ENCODE peak calls at places on chromosomes 7 and 10, in four cellular contexts. T, E, X and H are unnamed samples.

GRCh38 chr10:10528563-10528910 is 489.1 kb upstream of the CELF2 start:
- DNase-seq in X (no peak), E (peak; percentile 70), T (no peak), H (no peak)

GRCh38 chr10:112783653-112784426 is 166.2 kb upstream of the TCF7L2 start:
- DNase-seq in E (no peak), X (no peak), T (no peak), H (peak; percentile 85)

GRCh38 chr7:78388982-78389381 is 590.4 kb downstream of the PHTF2 start:
- DNase-seq in X (no peak), T (no peak), E (no peak), H (no peak)

GRCh38 chr10:122141821-122142651 is 129.1 kb upstream of the BTBD16 start:
- DNase-seq in E (peak; percentile 63), X (peak; percentile 54), T (no peak), H (peak; percentile 58)

GRCh38 chr10:90289037-90289436 is 568.8 kb downstream of the HTR7 start:
- DNase-seq in X (no peak), E (peak; percentile 46), T (no peak), H (no peak)

GRCh38 chr7:73577627-73578341 is 595 bp downstream of the TBL2 start:
- DNase-seq in T (no peak), E (no peak), X (no peak), H (no peak)

GRCh38 chr10:6065845-6066244 is 3.7 kb upstream of the IL2RA start:
- DNase-seq in T (no peak), E (no peak), X (no peak), H (no peak)

GRCh38 chr7:126443951-126444350 is 808.8 kb downstream of the GRM8 start:
- DNase-seq in X (no peak), E (no peak), T (no peak), H (no peak)

GRCh38 chr10:97320480-97321031 is 1.5 kb downstream of the FRAT1 start:
- DNase-seq in T (peak; percentile 25), X (no peak), E (no peak), H (peak; percentile 7)

GRCh38 chr10:114483575-114483974 is 79.3 kb upstream of the AFAP1L2 start:
- DNase-seq in T (no peak), E (no peak), X (no peak), H (peak; percentile 74)

GRCh38 chr10:114487815-114488536 is 83.7 kb upstream of the AFAP1L2 start:
- DNase-seq in E (peak; percentile 45), T (no peak), X (no peak), H (no peak)

GRCh38 chr10:114486938-114487814 is 82.9 kb upstream of the AFAP1L2 start:
- DNase-seq in X (no peak), T (no peak), E (peak; percentile 84), H (peak; percentile 27)

GRCh38 chr10:114482915-114483314 is 78.6 kb upstream of the AFAP1L2 start:
- DNase-seq in T (no peak), E (no peak), X (peak; percentile 67), H (peak; percentile 56)

DNA sequence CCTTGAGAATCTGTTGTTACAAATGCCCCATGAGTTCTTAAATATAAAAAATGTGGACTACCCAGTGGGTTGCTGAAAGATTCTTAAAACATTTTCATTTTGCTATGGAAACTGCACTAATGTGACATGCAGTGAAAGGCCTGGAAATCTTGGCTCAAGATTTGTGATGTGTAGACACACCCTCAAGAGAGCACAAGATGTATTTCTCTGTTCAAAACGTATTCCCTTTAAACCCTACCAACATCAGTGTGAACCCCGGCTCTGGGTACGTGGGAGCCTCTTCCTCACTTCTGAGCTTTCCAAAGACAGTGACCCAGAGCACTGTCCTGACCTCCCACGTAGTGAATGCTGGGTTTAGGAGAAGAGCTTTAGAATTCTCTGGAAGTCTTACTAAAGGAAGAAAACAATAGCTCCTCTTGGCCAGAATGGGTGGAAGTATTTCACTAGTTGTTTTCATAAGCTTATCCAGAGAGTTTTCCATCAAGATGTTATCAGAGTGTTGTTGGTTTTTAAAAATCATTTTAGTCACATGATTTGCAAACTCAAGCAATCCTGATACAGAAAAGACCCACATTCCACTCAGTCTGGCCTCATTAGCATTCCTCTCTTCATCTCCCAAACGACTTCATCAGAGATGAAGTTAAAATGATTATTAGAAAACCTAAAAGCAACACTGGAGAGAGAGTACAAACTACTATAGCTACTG is 81.5 kb upstream of the AFAP1L2 start:
- DNase-seq in X (no peak), T (no peak), E (no peak), H (no peak)
- H3K4me1 ChIP-seq in X (no peaks in the 10 kb centered on the region), T (peaks cover 14% of the 10 kb centered on the region), E (no peaks in the 10 kb centered on the region), H (peaks cover 75% of the 10 kb centered on the region)

DNA sequence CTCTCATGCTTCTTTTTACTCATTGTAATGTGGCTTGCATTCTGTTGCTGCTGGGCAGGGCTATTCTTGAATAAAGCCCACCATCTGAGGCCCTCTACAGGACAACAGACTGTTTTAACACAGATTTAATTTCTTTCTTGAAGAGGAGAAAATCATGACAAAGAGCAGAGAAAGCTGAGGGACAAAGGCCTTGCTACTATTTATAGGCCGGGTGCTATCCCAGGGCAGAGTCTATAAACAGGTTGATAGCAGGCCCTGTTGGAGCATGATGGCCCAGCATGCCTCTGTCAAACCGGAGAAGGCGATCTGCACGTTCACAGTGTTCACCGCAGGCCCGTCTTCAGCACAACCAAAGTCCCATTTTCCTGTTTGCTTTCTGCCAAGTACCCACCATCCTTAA is 3.0 kb downstream of the VIPR2 start:
- DNase-seq in E (no peak), X (no peak), T (no peak), H (no peak)
- TF ChIP-seq CTCF in E (no peak), X (no peak), T (no peak), H (no peak)

GRCh38 chr10:82037076-82037475 is 162.1 kb downstream of the NRG3 start:
- DNase-seq in E (no peak), T (no peak), X (no peak), H (peak; percentile 58)

GRCh38 chr10:82041018-82041417 is 166.0 kb downstream of the NRG3 start:
- DNase-seq in T (no peak), E (no peak), X (no peak), H (no peak)

DNA sequence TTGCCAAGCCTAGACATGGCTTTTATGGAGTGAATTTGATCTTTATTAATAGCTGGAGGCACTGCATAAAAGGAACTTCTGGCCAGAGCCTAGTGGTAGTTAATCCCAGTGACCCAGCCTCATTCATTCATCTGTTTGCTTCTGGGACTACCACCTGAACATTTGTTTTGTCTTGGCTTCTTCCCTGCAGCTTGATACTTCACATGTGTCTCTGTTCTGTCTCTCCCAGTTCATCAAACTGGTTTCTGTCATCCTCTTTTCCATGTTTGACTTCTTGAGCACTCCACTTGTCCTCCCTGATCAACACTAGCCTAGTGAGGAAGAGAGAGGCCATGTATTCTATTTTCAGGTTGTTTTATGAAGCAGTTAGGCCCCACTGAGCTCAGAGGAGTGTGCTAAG is 163.6 kb downstream of the NRG3 start:
- DNase-seq in E (no peak), X (no peak), T (no peak), H (no peak)
- H3K9me3 ChIP-seq in E (peaks cover 10% of the 10 kb centered on the region), X (no peaks in the 10 kb centered on the region), T (no peaks in the 10 kb centered on the region), H (no peaks in the 10 kb centered on the region)

GRCh38 chr10:74174533-74174932 is 23.5 kb downstream of the ADK start:
- DNase-seq in E (no peak), X (no peak), T (no peak), H (no peak)

GRCh38 chr10:74175510-74176379 is 24.7 kb downstream of the ADK start:
- DNase-seq in E (no peak), T (no peak), X (no peak), H (no peak)

GRCh38 chr10:74176380-74177139 is 25.5 kb downstream of the ADK start:
- DNase-seq in T (peak; percentile 96), X (peak; percentile 96), E (peak; percentile 92), H (peak; percentile 96)

GRCh38 chr10:74167443-74167842 is 16.4 kb downstream of the ADK start:
- DNase-seq in T (no peak), X (no peak), E (no peak), H (no peak)

GRCh38 chr10:74171625-74172024 is 20.6 kb downstream of the ADK start:
- DNase-seq in E (no peak), T (no peak), X (no peak), H (no peak)
- H3K4me1 ChIP-seq in E (no peaks in the 10 kb centered on the region), T (peaks cover 14% of the 10 kb centered on the region), X (no peaks in the 10 kb centered on the region), H (no peaks in the 10 kb centered on the region)